ENCODE peak calls at places on chromosomes 7 and 10, in five cellular contexts. One of them, this sample, is unnamed.

GRCh38 chr10:79602953-79603352 is 7.8 kb upstream of the SFTPA1 start:
- DNase-seq in H4: no peak
- DNase-seq in astrocyte: no peak
- DNase-seq in HCEC 1CT: no peak
- DNase-seq in AML-193: no peak
- DNase-seq in this sample: no peak

GRCh38 chr7:134755422-134756022 is 23.9 kb upstream of the CALD1 start:
- DNase-seq in H4: no peak
- DNase-seq in astrocyte: no peak
- DNase-seq in HCEC 1CT: peak
- DNase-seq in AML-193: no peak
- DNase-seq in this sample: no peak

GRCh38 chr7:93147358-93147757 is 827 bp downstream of the SAMD9L start:
- DNase-seq in H4: peak
- DNase-seq in astrocyte: peak
- DNase-seq in HCEC 1CT: peak
- DNase-seq in AML-193: peak
- DNase-seq in this sample: no peak

GRCh38 chr7:105916603-105917002 is 40.2 kb upstream of the ATXN7L1 start:
- DNase-seq in H4: no peak
- DNase-seq in astrocyte: peak
- DNase-seq in HCEC 1CT: peak
- DNase-seq in AML-193: no peak
- DNase-seq in this sample: no peak

GRCh38 chr7:55077581-55078410 is 59.0 kb downstream of the EGFR start:
- DNase-seq in H4: no peak
- DNase-seq in astrocyte: no peak
- DNase-seq in HCEC 1CT: no peak
- DNase-seq in AML-193: no peak
- DNase-seq in this sample: no peak

GRCh38 chr10:126179637-126180036 is 208.6 kb downstream of the ADAM12 start:
- DNase-seq in H4: no peak
- DNase-seq in astrocyte: no peak
- DNase-seq in HCEC 1CT: no peak
- DNase-seq in AML-193: peak
- DNase-seq in this sample: no peak

GRCh38 chr7:129494041-129494440 is 8.3 kb upstream of the SMKR1 start:
- DNase-seq in H4: peak
- DNase-seq in astrocyte: peak
- DNase-seq in HCEC 1CT: peak
- DNase-seq in AML-193: no peak
- DNase-seq in this sample: no peak

GRCh38 chr10:88156341-88156740 is 292.9 kb downstream of the PTEN start:
- DNase-seq in H4: no peak
- DNase-seq in astrocyte: peak
- DNase-seq in HCEC 1CT: peak
- DNase-seq in AML-193: no peak
- DNase-seq in this sample: no peak

GRCh38 chr10:7481382-7481765 is 70.5 kb upstream of the SFMBT2 start:
- DNase-seq in H4: no peak
- DNase-seq in astrocyte: no peak
- DNase-seq in HCEC 1CT: no peak
- DNase-seq in AML-193: no peak
- DNase-seq in this sample: no peak

GRCh38 chr7:114414151-114415053 is at the start of gene FOXP2:
- DNase-seq in H4: peak
- DNase-seq in astrocyte: peak
- DNase-seq in HCEC 1CT: peak
- DNase-seq in AML-193: no peak
- DNase-seq in this sample: no peak

GRCh38 chr7:157739056-157739455 is 402.3 kb downstream of the DNAJB6 start:
- DNase-seq in H4: no peak
- DNase-seq in astrocyte: no peak
- DNase-seq in HCEC 1CT: no peak
- DNase-seq in AML-193: no peak
- DNase-seq in this sample: no peak

GRCh38 chr10:88989824-88990527 is 622 bp upstream of the FAS start:
- DNase-seq in H4: peak
- DNase-seq in astrocyte: peak
- DNase-seq in HCEC 1CT: peak
- DNase-seq in AML-193: peak
- DNase-seq in this sample: no peak

GRCh38 chr7:51785806-51786205 is 469.2 kb upstream of the COBL start:
- DNase-seq in H4: no peak
- DNase-seq in astrocyte: no peak
- DNase-seq in HCEC 1CT: no peak
- DNase-seq in AML-193: no peak
- DNase-seq in this sample: no peak

GRCh38 chr10:26269754-26270153 is 53.2 kb downstream of the GAD2 start:
- DNase-seq in H4: no peak
- DNase-seq in astrocyte: peak
- DNase-seq in HCEC 1CT: no peak
- DNase-seq in AML-193: peak
- DNase-seq in this sample: no peak

GRCh38 chr7:147567043-147567442 is 1023.5 kb upstream of the C7orf33 start:
- DNase-seq in H4: no peak
- DNase-seq in astrocyte: peak
- DNase-seq in HCEC 1CT: no peak
- DNase-seq in AML-193: no peak
- DNase-seq in this sample: no peak

GRCh38 chr10:29522038-29522855 is 112.5 kb downstream of the SVIL start:
- DNase-seq in H4: no peak
- DNase-seq in astrocyte: peak
- DNase-seq in HCEC 1CT: no peak
- DNase-seq in AML-193: no peak
- DNase-seq in this sample: no peak

GRCh38 chr7:129774871-129775694 is 163.6 kb downstream of the NRF1 start:
- DNase-seq in H4: no peak
- DNase-seq in astrocyte: no peak
- DNase-seq in HCEC 1CT: no peak
- DNase-seq in AML-193: no peak
- DNase-seq in this sample: no peak

GRCh38 chr10:91689731-91690168 is 56.9 kb upstream of the PPP1R3C start:
- DNase-seq in H4: peak
- DNase-seq in astrocyte: peak
- DNase-seq in HCEC 1CT: peak
- DNase-seq in AML-193: no peak
- DNase-seq in this sample: no peak

GRCh38 chr7:32680259-32681173 is 185.2 kb downstream of the AVL9 start:
- DNase-seq in H4: peak
- DNase-seq in astrocyte: peak
- DNase-seq in HCEC 1CT: peak
- DNase-seq in AML-193: no peak
- DNase-seq in this sample: no peak

This sample was measured in cerebellum.